ENCODE peak calls at places on chromosomes 13 and 19, in nine cellular contexts. U, A, X, S, Y, F, G, N and M are unnamed samples.

GRCh38 chr19:5093297-5093858 is 124.5 kb downstream of the KDM4B start:
- DNase-seq in U (no peak), A (no peak), X (no peak), S (no peak), Y (no peak), F (no peak), G (no peak), N (peak), M (no peak)

GRCh38 chr19:4878491-4878968 is 11.1 kb upstream of the PLIN3 start:
- DNase-seq in U (no peak), A (no peak), X (no peak), S (no peak), Y (no peak), F (no peak), G (no peak), N (peak), M (no peak)

GRCh38 chr19:40223135-40223822 is 3.2 kb downstream of the CCNP start:
- DNase-seq in U (no peak), A (peak), X (no peak), S (no peak), Y (peak), F (no peak), G (no peak), N (peak), M (no peak)

GRCh38 chr19:18587962-18588610 is 512 bp upstream of the REX1BD start:
- DNase-seq in U (no peak), A (no peak), X (no peak), S (no peak), Y (no peak), F (no peak), G (no peak), N (no peak), M (no peak)

GRCh38 chr13:60974296-60974695 is 441.4 kb downstream of the PCDH20 start:
- DNase-seq in U (no peak), A (no peak), X (no peak), S (no peak), Y (no peak), F (no peak), G (no peak), N (no peak), M (no peak)

GRCh38 chr19:741506-742131 is 9.3 kb upstream of the MISP start:
- DNase-seq in U (no peak), A (no peak), X (no peak), S (no peak), Y (peak), F (peak), G (no peak), N (peak), M (no peak)

GRCh38 chr19:5123646-5124045 is 154.7 kb downstream of the KDM4B start:
- DNase-seq in U (no peak), A (no peak), X (no peak), S (no peak), Y (no peak), F (no peak), G (no peak), N (peak), M (no peak)

GRCh38 chr13:102298051-102298450 is 103.8 kb downstream of the FGF14 start:
- DNase-seq in U (no peak), A (no peak), X (no peak), S (no peak), Y (no peak), F (no peak), G (no peak), N (no peak), M (no peak)

GRCh38 chr19:15551183-15552004 is 43.1 kb downstream of the CYP4F22 start:
- DNase-seq in U (no peak), A (peak), X (no peak), S (peak), Y (no peak), F (peak), G (no peak), N (peak), M (peak)

GRCh38 chr13:112225429-112226090 is 150.6 kb upstream of the SPACA7 start:
- DNase-seq in U (no peak), A (no peak), X (no peak), S (no peak), Y (no peak), F (no peak), G (no peak), N (no peak), M (no peak)

GRCh38 chr19:11986754-11987153 is 21.9 kb downstream of the ZNF763 start:
- DNase-seq in U (no peak), A (no peak), X (no peak), S (no peak), Y (no peak), F (no peak), G (no peak), N (no peak), M (no peak)

GRCh38 chr13:41311607-41312500 is 787 bp downstream of the NAA16 start:
- DNase-seq in U (no peak), A (peak), X (peak), S (peak), Y (no peak), F (peak), G (peak), N (peak), M (peak)

GRCh38 chr19:41939861-41940442 is 11.7 kb upstream of the ERFL start:
- DNase-seq in U (no peak), A (peak), X (no peak), S (peak), Y (no peak), F (no peak), G (no peak), N (peak), M (peak)

GRCh38 chr13:97975851-97976550 is 22.5 kb downstream of the IPO5 start:
- DNase-seq in U (peak), A (peak), X (peak), S (peak), Y (peak), F (peak), G (peak), N (peak), M (peak)

GRCh38 chr19:48041877-48042580 is 1.9 kb downstream of the CABP5 start:
- DNase-seq in U (no peak), A (no peak), X (no peak), S (no peak), Y (no peak), F (no peak), G (no peak), N (no peak), M (no peak)

GRCh38 chr19:5292453-5292842 is 48.2 kb downstream of the PTPRS start:
- DNase-seq in U (no peak), A (peak), X (no peak), S (no peak), Y (no peak), F (no peak), G (no peak), N (peak), M (no peak)

GRCh38 chr13:26707122-26708006 is 53.2 kb downstream of the GPR12 start:
- DNase-seq in U (peak), A (peak), X (peak), S (peak), Y (peak), F (peak), G (peak), N (no peak), M (no peak)

DNA sequence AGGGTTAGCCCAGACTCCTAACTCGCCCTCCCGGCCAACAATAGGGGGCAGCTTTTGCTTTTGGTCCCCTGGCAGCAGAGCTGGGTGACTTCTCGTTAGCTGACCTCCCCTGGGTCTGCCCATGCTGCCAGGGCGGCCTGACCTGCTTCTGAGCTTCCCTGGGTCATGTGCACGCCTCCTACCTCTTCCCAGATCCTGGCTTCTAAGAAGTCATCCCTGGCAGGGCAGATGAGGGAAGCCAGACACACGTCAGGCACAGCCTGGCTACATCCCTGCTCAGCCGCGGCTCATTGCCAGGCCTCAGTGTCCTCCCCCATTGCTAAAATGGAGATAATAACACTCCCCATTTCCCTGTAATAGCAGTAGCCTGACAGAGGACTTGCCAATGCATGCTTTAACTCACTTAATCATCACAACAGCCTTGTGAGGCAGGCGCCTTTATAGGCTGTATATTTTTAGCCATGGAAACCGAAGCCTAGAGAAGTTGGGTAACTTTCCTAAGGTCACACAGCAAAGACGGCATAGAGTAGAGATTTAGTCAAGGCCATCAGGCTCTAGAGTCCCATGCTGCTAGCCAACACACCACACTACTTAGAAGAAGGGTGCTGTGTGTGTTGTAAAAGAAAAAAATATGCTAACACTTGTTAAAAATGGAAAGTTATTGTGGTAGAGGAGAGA is 2.1 kb downstream of the KCNK6 start:
- DNase-seq in U (no peak), A (no peak), X (no peak), S (no peak), Y (no peak), F (no peak), G (peak), N (no peak), M (no peak)
- TF ChIP-seq CTCF in U (no peak), A (no peak), X (no peak), S (no peak), Y (no peak), F (no peak), G (no peak), N (no peak), M (no peak)

GRCh38 chr19:14089412-14089661 is 1.2 kb downstream of the SAMD1 start:
- DNase-seq in U (no peak), A (no peak), X (no peak), S (no peak), Y (no peak), F (peak), G (no peak), N (no peak), M (no peak)
- TF ChIP-seq CTCF in U (peak), A (no peak), X (peak), S (peak), Y (peak), F (no peak), G (no peak), N (no peak), M (no peak)

DNA sequence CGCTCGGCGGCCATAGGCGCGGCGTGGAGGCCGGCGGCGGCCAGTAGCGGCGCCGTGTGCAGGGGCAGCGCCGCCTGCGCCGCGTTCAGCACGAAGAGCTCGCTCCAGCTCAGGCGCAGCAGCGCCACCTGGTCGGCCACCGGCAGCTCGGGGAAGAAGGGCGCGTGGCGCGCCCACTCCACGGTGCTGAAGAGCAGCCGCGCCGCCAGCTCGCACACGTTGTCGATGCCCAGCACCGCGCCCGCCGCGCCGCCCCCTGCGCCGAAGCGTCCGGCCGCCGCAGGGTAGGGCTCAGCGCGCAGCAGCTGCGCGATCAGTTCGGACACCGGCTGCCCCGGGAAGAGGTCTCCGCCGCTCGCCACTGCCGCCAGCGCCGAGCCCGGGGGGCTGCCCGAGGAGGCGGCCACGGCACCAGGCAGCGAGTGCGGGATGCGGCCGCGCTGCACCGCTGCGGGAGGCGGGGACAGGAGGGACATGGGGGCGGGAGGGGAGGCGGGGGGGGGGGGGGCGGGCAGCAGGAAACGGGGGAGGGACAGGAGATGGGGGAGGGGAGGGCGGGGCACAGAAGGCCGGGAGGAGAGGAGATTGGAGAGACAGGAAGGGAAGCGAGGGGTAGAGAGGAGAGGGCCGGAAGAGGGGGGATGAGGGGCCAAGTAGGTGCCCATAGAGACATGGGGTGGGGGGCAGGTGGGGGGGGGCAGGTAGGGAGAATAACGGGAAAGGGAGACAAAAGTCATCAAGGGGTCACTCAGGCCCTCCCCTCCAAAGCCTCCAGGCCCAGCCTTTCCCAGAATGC is 9.8 kb downstream of the OCEL1 start:
- DNase-seq in U (no peak), A (peak), X (peak), S (peak), Y (no peak), F (peak), G (peak), N (peak), M (peak)
- TF ChIP-seq CTCF in U (peak), A (peak), X (peak), S (peak), Y (peak), F (peak), G (peak), N (peak), M (peak)

GRCh38 chr13:23348270-23349126 is 85.0 kb downstream of the SACS start:
- DNase-seq in U (no peak), A (no peak), X (no peak), S (no peak), Y (no peak), F (peak), G (no peak), N (no peak), M (no peak)
- TF ChIP-seq CTCF in U (no peak), A (no peak), X (no peak), S (no peak), Y (peak), F (no peak), G (no peak), N (no peak), M (no peak)

GRCh38 chr13:84917252-84917878 is 881.9 kb downstream of the SLITRK6 start:
- DNase-seq in U (peak), A (no peak), X (no peak), S (no peak), Y (no peak), F (peak), G (peak), N (no peak), M (no peak)
- TF ChIP-seq CTCF in U (no peak), A (no peak), X (peak), S (peak), Y (no peak), F (peak), G (peak), N (peak), M (no peak)